ENCODE peak calls at places on chromosomes 2 and 18, in seven cellular contexts. J, R, W, E, A, N and G are unnamed samples. For H3K4me1, the result is how much of the 10 kb centered on the place peaks cover.

GRCh38 chr18:23547806-23548205 is 38.5 kb downstream of the NPC1 start:
- DNase-seq in N (no peak), E (no peak), R (no peak), J (no peak), A (no peak), W (no peak), G (no peak)

GRCh38 chr2:172082944-172083718 is 2.2 kb upstream of the DLX1 start:
- DNase-seq in A (no peak), W (no peak), J (no peak), R (peak), E (no peak), N (no peak), G (no peak)

GRCh38 chr18:65146615-65147014 is 604.2 kb upstream of the CDH7 start:
- DNase-seq in W (no peak), A (no peak), N (no peak), E (no peak), J (no peak), R (no peak), G (no peak)

GRCh38 chr2:181462032-181462431 is 4.8 kb downstream of the ITGA4 start:
- DNase-seq in E (no peak), R (no peak), A (no peak), W (no peak), N (no peak), J (no peak), G (no peak)

GRCh38 chr18:45651269-45651668 is 36.0 kb downstream of the SLC14A2 start:
- DNase-seq in A (no peak), W (no peak), N (no peak), E (no peak), J (no peak), R (no peak), G (no peak)

GRCh38 chr2:102131564-102131963 is 11.0 kb upstream of the IL1R1 start:
- DNase-seq in A (no peak), E (no peak), J (no peak), N (no peak), W (no peak), R (no peak), G (no peak)

GRCh38 chr18:35511428-35511827 is 13.7 kb upstream of the INO80C start:
- DNase-seq in R (no peak), J (no peak), N (no peak), E (no peak), A (no peak), W (no peak), G (no peak)

GRCh38 chr2:62747169-62747568 is 41.7 kb downstream of the EHBP1 start:
- DNase-seq in R (no peak), E (no peak), A (no peak), N (no peak), W (no peak), J (no peak), G (no peak)

GRCh38 chr2:238169021-238169707 is 10.4 kb downstream of the ERFE start:
- DNase-seq in A (peak), E (peak), N (peak), J (peak), R (peak), W (peak), G (no peak)

GRCh38 chr18:69257861-69258458 is 142.7 kb upstream of the DOK6 start:
- DNase-seq in W (no peak), N (no peak), J (no peak), R (peak), E (no peak), A (no peak), G (no peak)

GRCh38 chr18:44899832-44900231 is 219.1 kb downstream of the SETBP1 start:
- DNase-seq in E (no peak), A (no peak), J (no peak), W (no peak), R (no peak), N (no peak), G (no peak)

GRCh38 chr2:127640082-127641072 is 5.6 kb upstream of the GPR17 start:
- DNase-seq in E (no peak), R (no peak), W (no peak), A (no peak), J (no peak), N (no peak), G (peak)

GRCh38 chr18:50439460-50440015 is 64.7 kb downstream of the SKA1 start:
- DNase-seq in R (no peak), W (no peak), J (no peak), E (no peak), A (no peak), N (no peak), G (no peak)

DNA sequence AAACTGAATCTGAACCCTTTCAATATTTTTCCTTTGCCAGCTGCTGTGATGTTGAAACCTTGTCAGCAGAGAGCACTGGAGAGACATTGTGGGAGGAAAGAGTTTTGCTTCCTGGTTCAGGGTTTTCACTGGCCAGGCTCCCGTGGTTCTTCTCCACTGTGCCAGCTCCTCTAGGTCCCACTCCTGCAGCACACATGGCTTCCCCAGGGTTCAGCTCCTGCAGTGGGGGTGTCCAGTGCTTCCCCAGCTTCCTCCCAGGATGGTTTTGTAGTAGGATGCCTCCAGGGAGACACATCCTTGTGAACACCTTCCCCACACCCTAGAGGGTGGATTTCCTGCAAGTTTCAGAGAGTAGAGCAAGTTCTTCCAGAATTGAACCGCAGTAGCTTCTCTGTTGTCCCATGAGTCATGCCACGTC is 24.0 kb upstream of the SULT1C3 start:
- DNase-seq in A (no peak), N (no peak), R (no peak), E (no peak), J (no peak), W (no peak), G (no peak)
- H3K27ac ChIP-seq in A (no peak), N (no peak), R (no peak), E (peak), J (no peak), W (no peak), G (no peak)

DNA sequence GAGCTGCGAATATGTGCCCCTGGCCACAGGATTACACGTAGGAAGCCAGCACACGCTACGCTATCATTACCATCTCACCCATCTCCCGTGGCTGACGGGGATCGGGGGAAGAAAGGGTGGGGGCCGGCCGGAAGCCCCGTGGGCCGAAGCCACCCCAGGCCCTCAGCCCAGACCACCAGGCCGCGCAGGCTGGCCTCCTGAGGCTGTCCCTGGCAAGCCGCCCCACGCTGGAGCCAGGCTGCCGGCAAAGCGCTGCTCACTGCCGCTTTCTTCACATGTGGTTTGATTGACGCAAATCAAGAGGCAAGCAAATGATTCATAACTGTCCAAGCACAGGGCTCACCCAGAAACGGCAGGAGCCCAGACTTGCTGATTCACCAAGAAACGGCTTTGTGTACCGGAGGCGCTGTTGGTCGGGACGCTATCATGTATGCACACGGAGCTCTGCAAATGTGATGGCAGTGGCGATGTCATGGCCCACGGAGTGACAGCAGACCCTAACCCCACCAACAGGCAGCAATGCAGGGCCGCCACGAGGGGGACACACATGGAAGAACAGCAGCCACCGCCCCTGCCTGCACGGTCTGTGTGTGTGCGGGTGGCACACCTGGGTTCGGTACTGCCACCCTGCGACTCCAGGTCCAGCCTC is 125.7 kb downstream of the HDAC4 start:
- DNase-seq in R (no peak), E (peak), N (peak), W (peak), J (peak), A (peak), G (peak)
- H3K4me3 ChIP-seq in R (no peak), E (peak), N (peak), W (peak), J (peak), A (peak), G (peak)

GRCh38 chr18:13621886-13622619 is 104.3 kb downstream of the FAM210A start:
- DNase-seq in J (no peak), R (no peak), E (no peak), W (no peak), N (no peak), A (no peak), G (no peak)

GRCh38 chr18:13623348-13623747 is 103.0 kb downstream of the FAM210A start:
- DNase-seq in N (no peak), J (no peak), A (no peak), E (no peak), W (no peak), R (no peak), G (no peak)

GRCh38 chr18:13621446-13621849 is 104.9 kb downstream of the FAM210A start:
- DNase-seq in J (no peak), R (no peak), A (no peak), W (no peak), E (no peak), N (no peak), G (no peak)

GRCh38 chr18:13623871-13624270 is 102.5 kb downstream of the FAM210A start:
- DNase-seq in E (no peak), A (no peak), W (no peak), R (no peak), J (no peak), N (no peak), G (no peak)

DNA sequence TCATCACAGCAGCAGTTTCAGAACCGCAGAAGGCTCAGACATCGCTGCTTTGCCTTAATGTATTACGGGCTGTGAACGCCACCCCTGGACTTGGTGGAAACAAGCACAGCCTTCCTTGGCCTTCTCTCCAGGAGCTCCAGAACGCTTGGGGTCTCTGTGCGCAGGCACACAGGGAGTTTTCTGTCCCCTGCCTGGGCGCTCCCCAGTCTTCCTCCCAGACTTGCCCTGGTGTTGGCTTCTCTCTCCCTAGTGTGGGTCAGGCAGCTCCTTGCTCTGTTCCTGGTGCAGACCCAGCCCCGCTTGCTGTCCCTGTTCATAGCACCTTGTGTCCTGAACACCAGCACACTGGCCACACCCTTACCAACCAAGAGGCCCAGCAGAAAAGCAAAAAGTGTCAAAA is 103.6 kb downstream of the FAM210A start:
- DNase-seq in R (no peak), A (no peak), N (no peak), J (no peak), W (no peak), E (no peak), G (no peak)
- H3K4me1 ChIP-seq in R (under half), A (under half), N (under half), J (under half), W (under half), E (under half), G (under half)

DNA sequence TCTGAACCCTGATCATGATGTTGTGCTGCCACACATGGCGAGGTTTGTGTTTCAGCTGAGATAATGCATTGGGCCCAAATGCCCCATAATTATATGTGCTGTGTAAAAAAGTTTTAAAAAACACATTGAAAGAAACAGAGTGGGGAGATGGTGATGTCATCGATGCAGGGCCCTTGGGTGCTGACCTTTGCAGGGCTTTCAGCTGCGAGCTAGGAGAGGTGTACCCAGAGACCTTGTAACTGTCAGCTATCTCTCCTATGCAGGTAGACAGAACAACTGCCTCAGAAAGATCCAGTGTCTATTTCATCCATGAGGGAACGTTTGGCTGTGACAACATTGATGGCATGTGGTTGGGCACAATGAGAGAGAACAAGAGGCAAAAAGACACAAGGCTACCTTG is 286.9 kb upstream of the CELF4 start:
- DNase-seq in A (no peak), R (no peak), N (no peak), J (no peak), E (no peak), W (no peak), G (no peak)
- H3K27ac ChIP-seq in A (no peak), R (no peak), N (no peak), J (no peak), E (no peak), W (no peak), G (no peak)

GRCh38 chr2:1856481-1856880 is 112.2 kb upstream of the PXDN start:
- DNase-seq in W (no peak), A (no peak), E (no peak), J (no peak), N (no peak), R (no peak), G (no peak)
- H3K4me3 ChIP-seq in W (no peak), A (no peak), E (no peak), J (no peak), N (no peak), R (no peak), G (no peak)

GRCh38 chr2:23663730-23664005 is 263.3 kb downstream of the ATAD2B start:
- DNase-seq in R (no peak), N (no peak), E (no peak), W (no peak), A (no peak), J (no peak), G (no peak)
- H3K4me1 ChIP-seq in R (under half), N (under half), E (under half), W (under half), A (under half), J (under half), G (under half)

DNA sequence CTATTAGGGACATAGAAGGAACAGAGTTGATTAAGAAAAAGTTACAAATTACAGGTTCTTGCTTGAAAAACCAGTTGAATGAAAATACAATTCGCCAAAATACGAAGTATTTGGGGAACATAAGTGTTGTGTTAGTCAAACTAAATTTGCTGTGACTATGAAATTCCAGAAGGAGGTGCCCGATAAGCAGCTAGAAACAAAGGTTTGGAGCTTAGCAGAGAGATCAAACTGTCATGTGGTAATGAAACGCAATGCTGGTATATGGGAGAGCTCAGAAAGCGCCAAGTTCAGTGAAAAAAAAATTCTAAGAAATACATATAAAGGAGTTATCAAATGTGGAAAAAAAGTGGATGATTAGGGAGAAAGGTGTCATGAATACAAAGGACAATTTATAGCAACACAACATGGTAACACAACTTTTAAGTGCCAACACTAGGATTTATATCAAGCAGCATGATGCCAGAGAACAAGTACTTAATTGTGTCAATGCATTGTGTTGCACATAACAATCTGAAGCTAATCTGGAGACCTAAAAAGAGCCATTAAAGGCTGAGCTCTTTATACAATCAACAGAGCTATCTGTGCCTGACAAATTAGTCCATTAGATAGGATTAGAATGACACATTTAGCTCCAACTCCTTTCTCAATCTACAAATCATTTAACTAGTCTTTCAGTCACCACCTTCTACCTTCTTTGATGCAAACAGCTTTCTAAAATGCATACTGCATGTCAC is 31.2 kb downstream of the SMAD2 start:
- DNase-seq in W (no peak), E (no peak), N (no peak), R (peak), J (no peak), A (no peak), G (no peak)
- H3K27ac ChIP-seq in W (no peak), E (no peak), N (no peak), R (no peak), J (no peak), A (no peak), G (no peak)

GRCh38 chr2:169735623-169736022 is 2.0 kb downstream of the KLHL23 start:
- DNase-seq in A (no peak), N (no peak), W (no peak), E (no peak), J (no peak), R (no peak), G (no peak)
- H3K4me3 ChIP-seq in A (no peak), N (no peak), W (peak), E (no peak), J (peak), R (no peak), G (peak)

DNA sequence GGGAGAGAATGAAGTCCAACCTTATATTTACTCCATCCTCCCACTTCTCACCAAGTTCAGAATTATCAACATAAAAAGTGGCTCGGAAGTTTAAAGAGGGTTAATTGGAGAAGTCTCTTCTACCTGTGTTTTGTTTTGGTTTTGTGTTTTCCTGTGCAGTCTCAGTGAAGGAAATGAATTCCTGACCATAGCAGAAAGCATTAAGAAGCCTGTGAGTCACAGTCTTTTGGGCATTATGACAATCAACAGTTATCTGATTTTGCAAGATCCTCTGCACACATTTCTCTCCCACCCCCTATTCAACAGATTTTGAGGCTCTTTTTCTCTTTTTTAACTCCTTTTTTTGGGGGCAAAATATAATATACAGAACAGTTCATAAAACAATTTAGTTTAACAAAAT is 8.6 kb upstream of the RPL37A start:
- DNase-seq in A (no peak), J (no peak), R (peak), W (no peak), N (no peak), E (no peak), G (no peak)
- H3K4me1 ChIP-seq in A (under half), J (under half), R (under half), W (under half), N (under half), E (under half), G (under half)

GRCh38 chr2:236568068-236568921 is 1.3 kb upstream of the ACKR3 start:
- DNase-seq in R (peak), J (peak), A (peak), N (no peak), E (no peak), W (peak), G (peak)
- H3K27ac ChIP-seq in R (peak), J (peak), A (peak), N (peak), E (no peak), W (peak), G (peak)